ENCODE peak calls at places on chromosomes 6 and 20, in six cellular contexts. Z, S, I, N, R and E are unnamed samples.

GRCh38 chr20:4559106-4559505 is 162.6 kb upstream of the PRND start:
- DNase-seq in Z (no peak), S (no peak), I (no peak), N (no peak), R (no peak), E (no peak)

GRCh38 chr6:123009101-123009500 is 13.1 kb downstream of the CLVS2 start:
- DNase-seq in Z (no peak), S (no peak), I (no peak), N (no peak), R (no peak), E (no peak)

GRCh38 chr20:52410746-52411317 is 219.3 kb upstream of the ZFP64 start:
- DNase-seq in Z (no peak), S (peak), I (no peak), N (no peak), R (no peak), E (no peak)

GRCh38 chr6:135182120-135182992 is 1.2 kb downstream of the MYB start:
- DNase-seq in Z (peak), S (peak), I (no peak), N (peak), R (no peak), E (no peak)

GRCh38 chr20:25282034-25282781 is 34.3 kb downstream of the PYGB start:
- DNase-seq in Z (peak), S (no peak), I (peak), N (peak), R (no peak), E (no peak)

GRCh38 chr6:127276336-127276735 is 9.7 kb downstream of the RNF146 start:
- DNase-seq in Z (no peak), S (no peak), I (no peak), N (no peak), R (no peak), E (no peak)

GRCh38 chr20:8951136-8951535 is 117.8 kb upstream of the PLCB4 start:
- DNase-seq in Z (no peak), S (no peak), I (no peak), N (no peak), R (no peak), E (no peak)

GRCh38 chr6:104881964-104882668 is 22.4 kb upstream of the HACE1 start:
- DNase-seq in Z (no peak), S (no peak), I (no peak), N (no peak), R (no peak), E (no peak)

GRCh38 chr20:45470262-45470931 is 844 bp downstream of the WFDC2 start:
- DNase-seq in Z (peak), S (peak), I (no peak), N (peak), R (no peak), E (no peak)

GRCh38 chr6:81769834-81770233 is 17.4 kb upstream of the TENT5A start:
- DNase-seq in Z (no peak), S (no peak), I (no peak), N (no peak), R (no peak), E (no peak)

GRCh38 chr6:97668716-97669115 is 385.7 kb upstream of the MMS22L start:
- DNase-seq in Z (no peak), S (no peak), I (no peak), N (no peak), R (no peak), E (no peak)

GRCh38 chr6:142952614-142953013 is 7.6 kb upstream of the HIVEP2 start:
- DNase-seq in Z (no peak), S (no peak), I (no peak), N (no peak), R (no peak), E (no peak)

GRCh38 chr6:113405326-113406050 is 451.7 kb upstream of the MARCKS start:
- DNase-seq in Z (no peak), S (no peak), I (no peak), N (no peak), R (no peak), E (no peak)

GRCh38 chr6:56953597-56954388 is 1.1 kb upstream of the BEND6 start:
- DNase-seq in Z (no peak), S (no peak), I (no peak), N (no peak), R (no peak), E (no peak)

GRCh38 chr6:56957856-56958255 is 2.9 kb downstream of the BEND6 start:
- DNase-seq in Z (no peak), S (no peak), I (no peak), N (no peak), R (no peak), E (no peak)

GRCh38 chr6:56956481-56956880 is 1.6 kb downstream of the BEND6 start:
- DNase-seq in Z (no peak), S (no peak), I (no peak), N (no peak), R (no peak), E (no peak)

GRCh38 chr6:56954389-56955170 is at the start of gene BEND6:
- DNase-seq in Z (peak), S (peak), I (peak), N (peak), R (no peak), E (no peak)

GRCh38 chr6:56955171-56956155 is 556 bp downstream of the BEND6 start:
- DNase-seq in Z (peak), S (peak), I (peak), N (peak), R (peak), E (peak)
- H3K27ac ChIP-seq in Z (no peak), S (no peak), I (no peak), N (no peak), R (peak), E (peak)

DNA sequence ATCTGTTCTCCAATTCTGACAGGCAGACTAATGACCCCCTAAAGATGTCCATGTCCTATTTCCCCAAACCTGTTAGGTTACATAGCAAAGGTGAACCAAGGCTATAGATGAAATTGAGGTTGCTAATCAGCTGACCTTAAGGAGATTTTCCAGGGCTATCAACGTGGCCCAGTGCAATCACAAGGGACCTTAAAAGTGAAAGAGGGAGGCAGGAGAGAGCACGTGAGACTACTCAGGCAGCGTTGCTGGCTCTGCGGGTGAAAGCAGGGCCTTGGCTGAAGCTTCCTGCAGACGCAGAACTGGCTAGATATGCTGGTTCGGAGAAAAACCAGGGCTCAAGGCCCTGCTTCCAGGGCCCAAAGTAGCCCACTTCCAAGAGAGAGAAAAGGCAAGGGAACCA is 78.7 kb downstream of the NCOA7 start:
- DNase-seq in Z (no peak), S (no peak), I (peak), N (no peak), R (no peak), E (no peak)
- H3K4me3 ChIP-seq in Z (no peak), S (no peak), I (no peak), N (no peak), R (no peak), E (no peak)

DNA sequence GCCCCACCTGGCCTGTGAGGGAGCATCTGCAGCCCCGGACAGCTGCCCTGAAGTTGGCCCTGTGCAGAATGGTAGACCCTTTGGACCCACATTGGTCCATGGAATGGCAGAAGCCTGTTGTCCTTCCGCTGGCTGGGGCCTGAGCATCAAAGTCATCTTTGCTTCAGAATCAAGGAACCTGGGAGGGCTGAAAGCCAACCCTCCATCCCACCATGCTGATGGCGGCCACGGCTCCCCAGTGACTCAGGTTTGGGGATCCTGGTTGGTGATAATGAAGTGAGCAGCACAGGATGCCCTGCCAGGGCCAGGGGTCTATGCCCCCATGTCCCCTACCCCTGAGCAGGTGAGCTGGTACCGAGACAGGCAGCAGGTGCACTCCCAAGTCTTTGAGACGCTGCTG is 52.8 kb downstream of the YTHDF1 start:
- DNase-seq in Z (no peak), S (no peak), I (no peak), N (no peak), R (no peak), E (no peak)
- H3K27ac ChIP-seq in Z (no peak), S (no peak), I (no peak), N (no peak), R (no peak), E (no peak)

GRCh38 chr6:6724319-6725119 is 136.0 kb downstream of the LY86 start:
- DNase-seq in Z (peak), S (peak), I (peak), N (peak), R (peak), E (peak)

GRCh38 chr6:6725834-6726194 is 137.3 kb downstream of the LY86 start:
- DNase-seq in Z (no peak), S (no peak), I (no peak), N (peak), R (no peak), E (no peak)

GRCh38 chr6:6723316-6723715 is 134.8 kb downstream of the LY86 start:
- DNase-seq in Z (no peak), S (no peak), I (no peak), N (no peak), R (no peak), E (no peak)

GRCh38 chr6:6723792-6724318 is 135.3 kb downstream of the LY86 start:
- DNase-seq in Z (no peak), S (no peak), I (no peak), N (no peak), R (no peak), E (no peak)

GRCh38 chr6:6725120-6725833 is 136.8 kb downstream of the LY86 start:
- DNase-seq in Z (no peak), S (no peak), I (no peak), N (peak), R (no peak), E (no peak)
- H3K4me3 ChIP-seq in Z (peak), S (no peak), I (no peak), N (peak), R (no peak), E (no peak)

GRCh38 chr20:571754-572331 is 28.3 kb upstream of the CSNK2A1 start:
- DNase-seq in Z (peak), S (peak), I (peak), N (peak), R (no peak), E (no peak)

GRCh38 chr20:575230-575629 is 31.6 kb upstream of the CSNK2A1 start:
- DNase-seq in Z (no peak), S (no peak), I (no peak), N (no peak), R (no peak), E (no peak)

GRCh38 chr20:572752-573151 is 29.2 kb upstream of the CSNK2A1 start:
- DNase-seq in Z (peak), S (no peak), I (peak), N (no peak), R (no peak), E (no peak)

GRCh38 chr20:574297-574942 is 30.8 kb upstream of the CSNK2A1 start:
- DNase-seq in Z (peak), S (no peak), I (peak), N (no peak), R (no peak), E (no peak)

GRCh38 chr20:573414-574296 is 30.1 kb upstream of the CSNK2A1 start:
- DNase-seq in Z (no peak), S (no peak), I (no peak), N (no peak), R (no peak), E (no peak)
- H3K27ac ChIP-seq in Z (peak), S (no peak), I (peak), N (no peak), R (no peak), E (no peak)

DNA sequence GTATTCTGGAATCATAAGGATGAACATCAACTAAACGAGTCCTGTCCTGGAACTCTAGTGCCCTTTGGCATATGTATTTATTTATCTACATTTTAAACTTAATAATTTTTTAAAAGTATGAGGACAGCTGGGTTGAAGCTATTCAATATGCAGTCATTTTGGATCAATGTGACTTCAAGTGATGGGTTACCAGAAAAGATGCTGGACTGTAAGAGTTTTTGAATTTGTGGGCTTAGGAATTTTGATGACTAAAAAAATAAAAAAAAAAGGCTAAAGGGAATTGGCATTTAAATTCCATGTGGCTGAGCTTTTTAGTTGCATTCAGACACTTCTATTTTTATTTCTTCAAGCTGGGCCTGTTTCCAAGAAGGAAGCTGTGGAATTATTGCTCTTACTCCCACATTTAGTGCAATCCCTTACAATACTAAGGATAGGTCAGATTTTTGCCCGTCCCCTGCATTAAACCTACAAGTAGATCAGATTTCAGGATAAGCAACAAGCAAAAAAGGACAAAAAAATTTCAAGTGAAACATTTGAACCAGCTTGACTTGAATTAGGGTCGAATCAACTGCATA is 704.2 kb upstream of the CITED2 start:
- DNase-seq in Z (peak), S (peak), I (peak), N (no peak), R (no peak), E (no peak)
- H3K4me3 ChIP-seq in Z (peak), S (no peak), I (no peak), N (no peak), R (no peak), E (no peak)